ENCODE peak calls at places on chromosomes 13 and 19, in five cellular contexts. Z is neuronal stem cell, A is NCI-H345, X is frontal cortex, V is lower lobe of right lung. L is an unnamed sample.

GRCh38 chr13:27004866-27005265 is 166.7 kb downstream of the USP12 start:
- DNase-seq in Z (no peak), A (no peak), X (no peak), V (no peak), L (no peak)

GRCh38 chr13:21111546-21111945 is 50.2 kb upstream of the LATS2 start:
- DNase-seq in Z (no peak), A (no peak), X (no peak), V (no peak), L (peak)

GRCh38 chr13:78176880-78177279 is 258.2 kb upstream of the EDNRB start:
- DNase-seq in Z (no peak), A (no peak), X (no peak), V (no peak), L (no peak)

GRCh38 chr19:5093297-5093858 is 124.5 kb downstream of the KDM4B start:
- DNase-seq in Z (no peak), A (no peak), X (no peak), V (no peak), L (no peak)

GRCh38 chr19:29631450-29631849 is 25.4 kb downstream of the POP4 start:
- DNase-seq in Z (no peak), A (no peak), X (no peak), V (peak), L (peak)

GRCh38 chr19:2933490-2933910 is 11.3 kb downstream of the ZNF77 start:
- DNase-seq in Z (no peak), A (no peak), X (no peak), V (no peak), L (no peak)

GRCh38 chr13:112940236-112940635 is 28.8 kb upstream of the MCF2L start:
- DNase-seq in Z (no peak), A (peak), X (no peak), V (no peak), L (no peak)

GRCh38 chr13:61413572-61413971 is 2.1 kb downstream of the PCDH20 start:
- DNase-seq in Z (peak), A (no peak), X (no peak), V (no peak), L (peak)

GRCh38 chr19:10230904-10231623 is at the start of gene S1PR2:
- DNase-seq in Z (peak), A (peak), X (peak), V (peak), L (no peak)

GRCh38 chr19:54517483-54517882 is 14.9 kb downstream of the LAIR2 start:
- DNase-seq in Z (peak), A (no peak), X (no peak), V (peak), L (no peak)

GRCh38 chr13:112322562-112322961 is 53.6 kb upstream of the SPACA7 start:
- DNase-seq in Z (no peak), A (no peak), X (no peak), V (no peak), L (no peak)

GRCh38 chr13:48210178-48210577 is 22.8 kb upstream of the ITM2B start:
- DNase-seq in Z (no peak), A (no peak), X (no peak), V (no peak), L (no peak)

GRCh38 chr13:112346173-112346898 is 29.8 kb upstream of the SPACA7 start:
- DNase-seq in Z (no peak), A (peak), X (no peak), V (no peak), L (no peak)

GRCh38 chr13:75537401-75538365 is at the start of gene COMMD6:
- DNase-seq in Z (peak), A (peak), X (peak), V (peak), L (no peak)

GRCh38 chr13:27295096-27295495 is 24.5 kb downstream of the RASL11A start:
- DNase-seq in Z (no peak), A (no peak), X (no peak), V (no peak), L (no peak)

GRCh38 chr19:49869484-49870308 is 2.3 kb upstream of the PNKP start:
- DNase-seq in Z (peak), A (peak), X (peak), V (peak), L (peak)

GRCh38 chr13:102999498-102999897 is 66.7 kb downstream of the SLC10A2 start:
- DNase-seq in Z (no peak), A (no peak), X (no peak), V (no peak), L (no peak)

GRCh38 chr13:23074054-23074805 is 106.5 kb upstream of the SGCG start:
- DNase-seq in Z (no peak), A (no peak), X (no peak), V (no peak), L (no peak)

GRCh38 chr19:13597625-13598024 is 91.3 kb upstream of the CACNA1A start:
- DNase-seq in Z (peak), A (peak), X (peak), V (no peak), L (peak)

GRCh38 chr19:49552749-49553148 is 24.9 kb downstream of the RCN3 start:
- DNase-seq in Z (no peak), A (no peak), X (no peak), V (no peak), L (no peak)

GRCh38 chr13:49679244-49679643 is 12.0 kb downstream of the EBPL start:
- DNase-seq in Z (no peak), A (no peak), X (no peak), V (no peak), L (no peak)

GRCh38 chr19:46489445-46490272 is 6.0 kb downstream of the PNMA8B start:
- DNase-seq in Z (no peak), A (no peak), X (peak), V (peak), L (no peak)

GRCh38 chr13:73429691-73430090 is 370.9 kb downstream of the KLF5 start:
- DNase-seq in Z (no peak), A (no peak), X (no peak), V (no peak), L (no peak)

GRCh38 chr19:5249526-5249925 is 91.1 kb downstream of the PTPRS start:
- DNase-seq in Z (no peak), A (no peak), X (no peak), V (no peak), L (no peak)

GRCh38 chr13:106299616-106300015 is 235.8 kb downstream of the EFNB2 start:
- DNase-seq in Z (no peak), A (no peak), X (no peak), V (no peak), L (no peak)

GRCh38 chr19:16836115-16836905 is 7.1 kb downstream of the SIN3B start:
- DNase-seq in Z (no peak), A (no peak), X (no peak), V (peak), L (no peak)

GRCh38 chr13:66222926-66223325 is 1007.2 kb downstream of the PCDH9 start:
- DNase-seq in Z (no peak), A (no peak), X (no peak), V (no peak), L (no peak)

GRCh38 chr13:25375727-25376358 is 4.1 kb downstream of the ATP8A2 start:
- DNase-seq in Z (peak), A (peak), X (no peak), V (no peak), L (no peak)

GRCh38 chr13:46160474-46161066 is 21.4 kb downstream of the LCP1 start:
- DNase-seq in Z (peak), A (peak), X (peak), V (no peak), L (no peak)

GRCh38 chr13:92677571-92677970 is 549.0 kb upstream of the GPC6 start:
- DNase-seq in Z (no peak), A (no peak), X (no peak), V (no peak), L (no peak)

GRCh38 chr13:49456156-49456555 is 12.1 kb downstream of the SETDB2 start:
- DNase-seq in Z (no peak), A (no peak), X (no peak), V (no peak), L (no peak)

L was measured in chondrocyte.